ENCODE peak calls at places on chromosomes 16 and 17, in four cellular contexts. F is K562, T is HCT116, G is HepG2. W is an unnamed sample. For H3K27me3, the result is how much of the 10 kb centered on the place peaks cover.

GRCh38 chr17:59761385-59762021 is 54.0 kb downstream of the VMP1 start:
- DNase-seq in T (no peak), G (peak), F (no peak), W (no peak)

GRCh38 chr17:73855933-73856332 is 211.7 kb upstream of the SDK2 start:
- DNase-seq in T (no peak), F (no peak), G (no peak), W (no peak)

GRCh38 chr17:11369570-11369969 is 128.6 kb downstream of the SHISA6 start:
- DNase-seq in T (no peak), G (no peak), F (no peak), W (no peak)

GRCh38 chr16:87344931-87345631 is 27.9 kb upstream of the C16orf95 start:
- DNase-seq in T (no peak), G (no peak), F (no peak), W (no peak)

GRCh38 chr17:81245024-81245664 is 6.0 kb downstream of the NDUFAF8 start:
- DNase-seq in F (no peak), G (no peak), T (no peak), W (no peak)

GRCh38 chr16:58843675-58844074 is 109.6 kb upstream of the GOT2 start:
- DNase-seq in T (peak), F (peak), G (peak), W (peak)

GRCh38 chr17:75707096-75707720 is 14.1 kb upstream of the ITGB4 start:
- DNase-seq in G (no peak), F (peak), T (peak), W (no peak)

GRCh38 chr17:5785867-5786509 is 201.7 kb upstream of the NLRP1 start:
- DNase-seq in T (no peak), F (no peak), G (no peak), W (no peak)

GRCh38 chr16:67543582-67543981 is 15.0 kb downstream of the RIPOR1 start:
- DNase-seq in T (no peak), G (no peak), F (no peak), W (no peak)

GRCh38 chr16:30096862-30097563 is 1.0 kb upstream of the YPEL3 start:
- DNase-seq in F (no peak), T (no peak), G (no peak), W (no peak)

GRCh38 chr17:70863436-70864248 is 694.3 kb downstream of the KCNJ2 start:
- DNase-seq in G (no peak), T (peak), F (no peak), W (no peak)

GRCh38 chr16:12587170-12587569 is 216.5 kb downstream of the CPPED1 start:
- DNase-seq in G (no peak), F (no peak), T (no peak), W (no peak)

GRCh38 chr16:65989861-65990260 is 376.6 kb upstream of the CDH5 start:
- DNase-seq in T (no peak), F (no peak), G (no peak), W (no peak)

GRCh38 chr17:46789610-46790009 is 28.9 kb downstream of the WNT3 start:
- DNase-seq in T (no peak), F (no peak), G (no peak), W (no peak)

GRCh38 chr16:14545346-14545884 is 84.6 kb downstream of the PARN start:
- DNase-seq in F (no peak), G (peak), T (no peak), W (no peak)

GRCh38 chr16:75550211-75550662 is 5.8 kb downstream of the TMEM231 start:
- DNase-seq in T (no peak), F (no peak), G (peak), W (no peak)

GRCh38 chr17:10605221-10605783 is 51.8 kb downstream of the MYH3 start:
- DNase-seq in G (no peak), T (no peak), F (no peak), W (no peak)

GRCh38 chr17:30964878-30965277 is 6.0 kb upstream of the RNF135 start:
- DNase-seq in G (no peak), T (no peak), F (no peak), W (no peak)

GRCh38 chr17:79986441-79987186 is 49.1 kb downstream of the TBC1D16 start:
- DNase-seq in T (no peak), G (peak), F (no peak), W (no peak)

GRCh38 chr17:80426671-80427326 is 11.8 kb downstream of the ENDOV start:
- DNase-seq in F (peak), T (peak), G (peak), W (peak)

GRCh38 chr17:73901661-73902415 is 257.6 kb upstream of the SDK2 start:
- DNase-seq in G (no peak), T (no peak), F (no peak), W (no peak)

GRCh38 chr17:9074106-9074505 is 52.8 kb downstream of the NTN1 start:
- DNase-seq in F (no peak), G (no peak), T (peak), W (no peak)

GRCh38 chr16:88383401-88384221 is 852 bp downstream of the ZNF469 start:
- DNase-seq in F (no peak), T (peak), G (no peak), W (no peak)

GRCh38 chr17:33858121-33858520 is 397.0 kb upstream of the CCL2 start:
- DNase-seq in T (no peak), F (no peak), G (no peak), W (no peak)
- TF ChIP-seq TCF7L2 in T (no peak), F (no peak), G (no peak), W (no peak)

GRCh38 chr16:3189869-3190268 is 1.9 kb downstream of the OR1F1 start:
- DNase-seq in G (no peak), T (no peak), F (no peak), W (no peak)

GRCh38 chr16:3190949-3191353 is 2.9 kb downstream of the OR1F1 start:
- DNase-seq in F (no peak), T (no peak), G (peak), W (peak)

GRCh38 chr16:3193221-3194212 is 5.5 kb downstream of the OR1F1 start:
- DNase-seq in G (peak), F (no peak), T (no peak), W (peak)

GRCh38 chr16:3194792-3195191 is 6.8 kb downstream of the OR1F1 start:
- DNase-seq in F (peak), G (no peak), T (no peak), W (no peak)

DNA sequence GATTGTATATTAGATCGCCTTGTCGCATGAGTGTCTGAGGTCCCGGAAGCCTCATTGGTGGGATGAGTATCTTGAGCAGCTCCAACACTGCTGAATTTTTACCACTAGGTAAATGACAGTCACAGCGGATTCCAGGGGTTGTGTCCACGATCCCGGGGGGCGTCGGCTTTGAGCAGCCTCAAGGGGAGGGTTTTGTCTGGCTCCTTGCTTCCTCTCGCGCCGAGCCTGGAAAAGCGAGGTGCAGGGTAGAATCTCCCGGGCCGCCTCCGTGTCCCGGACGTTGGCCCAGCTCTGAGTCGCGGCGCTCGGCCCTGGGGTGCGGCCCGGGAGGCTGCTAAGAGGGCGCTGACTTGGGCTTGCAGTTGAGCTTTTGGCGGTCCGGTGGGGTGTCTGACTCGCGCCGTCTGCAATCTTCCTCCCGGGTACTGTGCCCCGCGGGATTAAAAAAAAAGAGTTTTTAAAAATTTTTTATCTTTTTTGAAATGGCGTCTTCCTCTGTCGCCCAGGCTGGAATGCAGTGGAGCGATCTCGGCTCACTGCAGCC is 4.5 kb downstream of the OR1F1 start:
- DNase-seq in G (no peak), T (no peak), F (no peak), W (no peak)
- H3K27me3 ChIP-seq in G (under half), T (under half), F (under half), W (under half)

GRCh38 chr17:78356163-78356713 is 3.6 kb downstream of the SOCS3 start:
- DNase-seq in T (no peak), G (no peak), F (peak), W (no peak)
- H3K27ac ChIP-seq in T (no peak), G (no peak), F (peak), W (peak)

DNA sequence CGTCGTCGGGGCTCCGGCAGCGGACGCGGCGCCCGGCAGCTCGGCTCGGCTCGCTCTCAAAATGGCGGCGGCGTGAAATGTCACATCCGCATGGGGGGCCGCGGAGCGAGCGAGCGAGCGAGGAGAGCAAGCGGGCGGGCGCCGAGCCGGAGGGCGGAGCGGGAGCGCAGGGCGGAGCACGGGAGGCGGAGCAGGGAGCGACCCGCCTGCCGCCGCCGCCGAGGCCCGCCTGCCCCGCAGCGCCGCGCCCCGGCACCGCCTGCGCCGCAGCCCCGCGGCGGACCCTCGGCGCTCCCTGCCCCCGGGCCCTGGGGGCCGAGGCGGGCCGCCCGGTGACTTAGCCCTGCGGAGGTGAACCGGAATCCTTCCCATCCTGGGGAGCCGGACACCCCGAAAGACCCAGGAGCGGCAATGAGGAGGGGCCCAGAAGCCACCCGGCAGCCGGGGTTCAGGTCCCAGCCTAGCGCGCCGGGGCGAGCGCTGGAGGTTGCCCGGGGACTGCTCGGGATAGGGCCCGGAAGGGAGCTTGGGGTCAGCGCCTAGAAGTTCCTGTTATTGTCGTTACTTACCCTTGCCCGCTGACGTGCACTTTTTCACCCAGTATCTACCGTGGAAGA is at the start of gene USP7:
- DNase-seq in F (peak), G (peak), T (peak), W (no peak)
- TF ChIP-seq TCF7L2 in F (no peak), G (no peak), T (no peak), W (no peak)

GRCh38 chr17:48622857-48623256 is 3.3 kb downstream of the HOXB9 start:
- DNase-seq in F (no peak), T (no peak), G (no peak), W (no peak)
- H3K27me3 ChIP-seq in F (under half), T (under half), G (half or more), W (under half)

DNA sequence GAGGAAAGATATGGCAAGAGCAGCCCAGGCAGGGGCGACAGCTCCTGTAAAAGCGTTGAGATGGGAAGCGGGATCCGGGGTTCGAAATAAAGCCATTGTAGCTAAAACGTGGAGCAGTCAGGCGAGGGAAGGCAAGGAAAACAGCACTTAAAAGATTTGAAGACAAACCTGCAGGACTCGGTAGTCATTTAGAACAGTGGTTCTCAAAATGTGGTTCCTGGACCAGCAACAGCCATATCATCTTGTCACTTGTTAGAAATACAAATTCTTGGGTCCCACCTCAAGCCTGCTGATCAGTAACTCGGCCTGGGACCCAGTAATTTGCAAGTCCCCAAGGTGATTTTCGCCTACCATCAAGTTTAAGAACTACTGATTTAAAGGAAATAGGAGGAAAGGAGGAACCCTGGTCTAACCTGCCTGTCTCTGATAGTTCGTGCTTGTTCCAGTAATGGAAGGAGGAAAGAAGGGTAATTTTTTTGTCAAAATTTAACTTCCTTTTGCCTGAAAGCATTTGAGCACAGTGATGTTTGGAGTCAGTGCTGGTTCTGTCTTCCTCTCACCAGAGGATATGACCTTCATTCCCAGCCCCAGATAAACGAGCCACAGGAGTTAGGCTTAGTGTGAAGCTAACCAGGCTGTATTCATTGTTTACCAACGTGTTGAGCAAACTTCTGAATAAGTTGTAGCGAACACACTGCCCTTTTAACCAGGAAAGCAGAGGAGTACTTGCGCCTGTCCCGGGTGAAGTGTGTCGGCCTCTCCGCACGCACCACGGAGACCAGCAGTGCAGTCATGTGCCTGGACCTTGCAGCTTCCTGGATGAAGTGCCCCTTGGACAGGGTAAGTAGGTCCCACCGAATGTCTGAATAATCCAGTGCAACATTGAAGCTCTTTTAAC is 1.1 kb downstream of the ORC6 start:
- DNase-seq in F (no peak), G (peak), T (no peak), W (no peak)
- H3K27ac ChIP-seq in F (peak), G (peak), T (peak), W (peak)

GRCh38 chr17:50769884-50770283 is 2.6 kb upstream of the ANKRD40CL start:
- DNase-seq in G (no peak), F (no peak), T (no peak), W (no peak)
- TF ChIP-seq TCF7L2 in G (no peak), F (no peak), T (no peak), W (no peak)

DNA sequence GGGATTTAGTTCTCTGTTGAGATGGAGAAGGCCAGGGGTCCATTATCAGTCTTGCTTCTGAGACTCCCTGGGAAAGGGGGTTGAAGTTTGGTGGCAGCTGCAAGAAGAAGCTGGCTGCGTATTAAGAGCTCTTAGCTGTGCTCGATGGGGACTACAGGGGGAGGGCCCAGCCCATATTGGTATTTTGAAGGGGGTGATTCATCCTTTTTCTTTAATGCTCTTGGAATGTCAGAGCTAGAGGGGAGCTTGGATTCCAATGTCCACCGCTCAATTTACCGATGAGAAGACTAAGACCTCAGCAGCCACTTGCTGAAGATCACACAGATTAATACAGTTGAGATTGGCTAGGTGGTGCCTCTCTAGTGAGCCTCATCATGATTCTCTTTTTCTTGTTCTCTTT is 5.0 kb downstream of the NOG start:
- DNase-seq in T (no peak), G (no peak), F (no peak), W (no peak)
- H3K27me3 ChIP-seq in T (under half), G (half or more), F (under half), W (under half)

W was measured in Panc1.